ENCODE peak calls at places on chromosomes 2 and 18, in ten cellular contexts. Y, J, X, C, L, O, W, K, R and P are unnamed samples.

GRCh38 chr18:57579928-57580327 is 6.6 kb downstream of the FECH start:
- DNase-seq in O (no peak), W (no peak), K (no peak), C (no peak), Y (no peak), X (no peak), L (no peak), R (no peak), J (no peak), P (no peak)

GRCh38 chr2:237060518-237061312 is 25.0 kb upstream of the COPS8 start:
- DNase-seq in R (peak), O (peak), C (peak), L (peak), X (peak), J (no peak), W (peak), K (peak), Y (peak), P (no peak)

GRCh38 chr2:86064006-86064405 is 41.7 kb downstream of the POLR1A start:
- DNase-seq in K (peak), R (no peak), W (peak), O (no peak), C (no peak), J (no peak), X (peak), Y (no peak), L (no peak), P (no peak)

GRCh38 chr2:202064206-202064880 is 8.7 kb upstream of the KIAA2012 start:
- DNase-seq in R (peak), L (peak), X (peak), C (peak), O (no peak), W (peak), J (no peak), Y (peak), K (peak), P (no peak)

GRCh38 chr2:17857016-17857415 is 21.5 kb upstream of the KCNS3 start:
- DNase-seq in L (peak), J (no peak), W (peak), X (peak), O (no peak), Y (no peak), C (peak), R (no peak), K (peak), P (no peak)

GRCh38 chr2:18077211-18077610 is 198.7 kb downstream of the KCNS3 start:
- DNase-seq in W (no peak), J (no peak), O (no peak), R (no peak), Y (no peak), X (peak), K (no peak), L (no peak), C (no peak), P (no peak)

GRCh38 chr2:178553047-178553446 is 72.8 kb downstream of the PLEKHA3 start:
- DNase-seq in Y (no peak), K (peak), J (no peak), C (peak), O (no peak), X (peak), L (no peak), W (peak), R (peak), P (no peak)

GRCh38 chr18:34709104-34709503 is 994 bp upstream of the DTNA start:
- DNase-seq in Y (no peak), C (peak), X (peak), J (no peak), O (no peak), R (peak), W (peak), K (peak), L (no peak), P (no peak)

GRCh38 chr2:134522856-134523460 is 195.8 kb downstream of the TMEM163 start:
- DNase-seq in O (no peak), Y (no peak), J (no peak), R (no peak), X (no peak), W (no peak), L (no peak), K (no peak), C (no peak), P (no peak)

GRCh38 chr18:55552498-55553189 is 35.3 kb downstream of the TCF4 start:
- DNase-seq in L (no peak), X (no peak), Y (no peak), O (no peak), W (no peak), R (no peak), C (peak), K (no peak), J (no peak), P (no peak)

GRCh38 chr2:173175222-173175621 is 99.6 kb downstream of the MAP3K20 start:
- DNase-seq in C (no peak), Y (no peak), R (no peak), O (no peak), W (no peak), J (no peak), K (peak), X (no peak), L (no peak), P (no peak)

GRCh38 chr2:32008811-32009478 is 1.9 kb downstream of the MEMO1 start:
- DNase-seq in X (peak), O (no peak), K (peak), C (peak), J (no peak), W (peak), Y (no peak), L (peak), R (no peak), P (no peak)

GRCh38 chr18:58350526-58350925 is 278.4 kb downstream of the ALPK2 start:
- DNase-seq in K (no peak), W (no peak), J (no peak), R (no peak), Y (no peak), C (no peak), L (peak), O (no peak), X (no peak), P (no peak)

GRCh38 chr2:56576001-56576400 is 392.2 kb downstream of the CCDC85A start:
- DNase-seq in O (no peak), L (no peak), R (no peak), J (no peak), K (no peak), C (no peak), X (no peak), Y (no peak), W (no peak), P (no peak)

GRCh38 chr2:222052934-222053367 is 245.8 kb downstream of the PAX3 start:
- DNase-seq in X (no peak), O (no peak), K (no peak), C (no peak), L (peak), R (no peak), W (no peak), Y (no peak), J (no peak), P (no peak)

GRCh38 chr18:55763298-55763697 is 175.3 kb upstream of the TCF4 start:
- DNase-seq in L (peak), Y (no peak), O (no peak), R (no peak), X (peak), W (peak), K (peak), C (no peak), J (no peak), P (no peak)

GRCh38 chr2:163405298-163405697 is 330.5 kb downstream of the FIGN start:
- DNase-seq in O (no peak), W (no peak), C (no peak), R (no peak), Y (no peak), J (no peak), X (no peak), K (no peak), L (no peak), P (no peak)

GRCh38 chr2:96525211-96525507 is 11.4 kb upstream of the ARID5A start:
- DNase-seq in R (no peak), K (no peak), W (no peak), O (no peak), L (no peak), Y (no peak), X (no peak), C (no peak), J (no peak), P (no peak)

GRCh38 chr2:172445851-172446250 is 18.5 kb downstream of the ITGA6 start:
- DNase-seq in X (no peak), Y (peak), J (no peak), R (no peak), W (peak), C (no peak), O (no peak), L (no peak), K (no peak), P (no peak)